ENCODE peak calls at places on chromosomes 4 and X, in six cellular contexts. F is aorta, B is body of pancreas, M is Karpas-422, G is ovary, Z is endodermal cell. P is an unnamed sample. For H3K9me3, the result is how much of the 10 kb centered on the place peaks cover.

GRCh38 chr4:184958839-184959238 is 59.5 kb upstream of the HELT start:
- DNase-seq in F (peak), B (no peak), M (no peak), G (no peak), Z (no peak), P (no peak)

GRCh38 chr4:14168919-14169318 is 541.4 kb upstream of the BOD1L1 start:
- DNase-seq in F (no peak), B (peak), M (no peak), G (no peak), Z (no peak), P (no peak)

GRCh38 chrX:85963736-85964135 is 83.6 kb downstream of the CHM start:
- DNase-seq in F (no peak), B (no peak), M (no peak), G (no peak), Z (peak), P (no peak)

GRCh38 chr4:121977251-121978168 is 25.6 kb upstream of the TRPC3 start:
- DNase-seq in F (no peak), B (no peak), M (peak), G (no peak), Z (no peak), P (no peak)

GRCh38 chr4:77761595-77761994 is 57.6 kb downstream of the CNOT6L start:
- DNase-seq in F (no peak), B (no peak), M (no peak), G (no peak), Z (no peak), P (no peak)

GRCh38 chr4:41934813-41935651 is at the start of gene TMEM33:
- DNase-seq in F (peak), B (peak), M (peak), G (peak), Z (peak), P (peak)

GRCh38 chrX:40169193-40170086 is 71.7 kb upstream of the BCOR start:
- DNase-seq in F (no peak), B (peak), M (peak), G (peak), Z (peak), P (peak)

GRCh38 chrX:65644621-65645287 is 22.7 kb upstream of the MSN start:
- DNase-seq in F (peak), B (peak), M (no peak), G (peak), Z (no peak), P (no peak)

GRCh38 chr4:28225005-28225404 is 1364.4 kb downstream of the STIM2 start:
- DNase-seq in F (no peak), B (no peak), M (peak), G (no peak), Z (peak), P (no peak)

GRCh38 chr4:55554453-55555030 is 7.8 kb upstream of the CLOCK start:
- DNase-seq in F (no peak), B (no peak), M (peak), G (no peak), Z (no peak), P (no peak)

GRCh38 chrX:15877380-15877779 is 22.8 kb upstream of the AP1S2 start:
- DNase-seq in F (no peak), B (no peak), M (no peak), G (no peak), Z (no peak), P (no peak)

GRCh38 chr4:26021417-26022345 is 107.7 kb downstream of the SMIM20 start:
- DNase-seq in F (no peak), B (no peak), M (no peak), G (no peak), Z (no peak), P (no peak)

GRCh38 chr4:179114615-179115014 is 1672.4 kb upstream of the AGA start:
- DNase-seq in F (no peak), B (no peak), M (no peak), G (no peak), Z (no peak), P (no peak)

GRCh38 chrX:10118530-10118929 is 38.2 kb upstream of the CLCN4 start:
- DNase-seq in F (no peak), B (no peak), M (no peak), G (no peak), Z (no peak), P (no peak)

GRCh38 chr4:179272282-179272681 is 1830.0 kb upstream of the AGA start:
- DNase-seq in F (no peak), B (no peak), M (no peak), G (no peak), Z (peak), P (no peak)

GRCh38 chr4:47312170-47312569 is 151.3 kb downstream of the COMMD8 start:
- DNase-seq in F (no peak), B (no peak), M (no peak), G (no peak), Z (no peak), P (no peak)

GRCh38 chr4:1765409-1766335 is 27.4 kb upstream of the FGFR3 start:
- DNase-seq in F (no peak), B (no peak), M (no peak), G (no peak), Z (peak), P (no peak)

GRCh38 chrX:129690435-129690834 is 35.7 kb upstream of the APLN start:
- DNase-seq in F (no peak), B (no peak), M (peak), G (no peak), Z (no peak), P (no peak)

GRCh38 chrX:110954428-110954827 is 141.6 kb upstream of the PAK3 start:
- DNase-seq in F (no peak), B (no peak), M (no peak), G (no peak), Z (no peak), P (no peak)

GRCh38 chrX:18889982-18890381 is 93.9 kb downstream of the PHKA2 start:
- DNase-seq in F (no peak), B (no peak), M (no peak), G (no peak), Z (no peak), P (no peak)

GRCh38 chrX:16307950-16308349 is 140.7 kb downstream of the MAGEB17 start:
- DNase-seq in F (no peak), B (no peak), M (no peak), G (no peak), Z (no peak), P (no peak)

GRCh38 chr4:98626350-98626749 is 32.1 kb downstream of the TSPAN5 start:
- DNase-seq in F (peak), B (no peak), M (no peak), G (peak), Z (peak), P (no peak)

GRCh38 chrX:96182366-96182765 is 502.3 kb upstream of the DIAPH2 start:
- DNase-seq in F (no peak), B (no peak), M (peak), G (no peak), Z (peak), P (no peak)

GRCh38 chr4:146582864-146583263 is 55.8 kb upstream of the POU4F2 start:
- DNase-seq in F (no peak), B (no peak), M (peak), G (no peak), Z (no peak), P (no peak)

GRCh38 chr4:37054670-37055069 is 189.9 kb upstream of the NWD2 start:
- DNase-seq in F (no peak), B (no peak), M (no peak), G (no peak), Z (peak), P (no peak)

GRCh38 chr4:27023366-27023765 is 162.7 kb downstream of the STIM2 start:
- DNase-seq in F (no peak), B (no peak), M (no peak), G (no peak), Z (no peak), P (no peak)

GRCh38 chrX:129737921-129738320 is 858 bp upstream of the XPNPEP2 start:
- DNase-seq in F (no peak), B (no peak), M (peak), G (no peak), Z (no peak), P (no peak)

GRCh38 chrX:119573840-119574393 is 446 bp upstream of the UBE2A start:
- DNase-seq in F (no peak), B (peak), M (peak), G (no peak), Z (peak), P (no peak)

GRCh38 chrX:154732421-154733071 is 18.3 kb downstream of the GAB3 start:
- DNase-seq in F (no peak), B (no peak), M (no peak), G (no peak), Z (no peak), P (no peak)

GRCh38 chrX:130118396-130118795 is 8.1 kb upstream of the ELF4 start:
- DNase-seq in F (no peak), B (no peak), M (peak), G (peak), Z (no peak), P (no peak)

GRCh38 chrX:40127052-40127451 is 29.3 kb upstream of the BCOR start:
- DNase-seq in F (no peak), B (no peak), M (peak), G (no peak), Z (no peak), P (no peak)

GRCh38 chr4:153233761-153234371 is 29.6 kb downstream of the TRIM2 start:
- DNase-seq in F (no peak), B (peak), M (no peak), G (peak), Z (no peak), P (no peak)

GRCh38 chrX:106168107-106168506 is at the start of gene PWWP3B:
- DNase-seq in F (no peak), B (peak), M (no peak), G (peak), Z (peak), P (no peak)

GRCh38 chr4:72084587-72085011 is 52.8 kb downstream of the NPFFR2 start:
- DNase-seq in F (no peak), B (no peak), M (no peak), G (no peak), Z (no peak), P (no peak)

GRCh38 chr4:76963136-76963477 is 13.6 kb downstream of the SEPTIN11 start:
- DNase-seq in F (no peak), B (no peak), M (no peak), G (no peak), Z (no peak), P (no peak)

GRCh38 chr4:24260133-24260532 is 324.2 kb downstream of the DHX15 start:
- DNase-seq in F (no peak), B (no peak), M (no peak), G (no peak), Z (no peak), P (no peak)

DNA sequence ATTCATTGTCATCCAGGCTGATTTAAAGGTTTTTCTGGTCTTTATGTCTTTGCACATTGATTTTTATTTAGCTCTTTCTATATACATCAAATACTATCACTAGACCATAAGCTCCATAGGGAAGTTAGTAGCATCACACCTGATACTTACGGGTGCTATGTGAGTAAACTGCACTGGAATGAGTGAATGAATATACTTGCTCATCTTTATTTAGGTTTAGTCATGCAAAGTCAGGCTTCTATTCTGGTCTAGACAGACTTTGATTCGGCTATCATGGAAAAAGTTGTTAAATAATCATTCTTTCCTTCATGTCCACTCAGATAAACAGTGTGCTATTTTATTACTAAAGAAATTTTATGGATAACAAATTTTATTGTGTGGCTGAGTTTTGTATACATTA is 457.8 kb upstream of the PCDH7 start:
- DNase-seq in F (no peak), B (no peak), M (no peak), G (no peak), Z (no peak), P (no peak)
- H3K9me3 ChIP-seq in F (under half), B (under half), M (under half), G (under half), Z (under half), P (under half)

DNA sequence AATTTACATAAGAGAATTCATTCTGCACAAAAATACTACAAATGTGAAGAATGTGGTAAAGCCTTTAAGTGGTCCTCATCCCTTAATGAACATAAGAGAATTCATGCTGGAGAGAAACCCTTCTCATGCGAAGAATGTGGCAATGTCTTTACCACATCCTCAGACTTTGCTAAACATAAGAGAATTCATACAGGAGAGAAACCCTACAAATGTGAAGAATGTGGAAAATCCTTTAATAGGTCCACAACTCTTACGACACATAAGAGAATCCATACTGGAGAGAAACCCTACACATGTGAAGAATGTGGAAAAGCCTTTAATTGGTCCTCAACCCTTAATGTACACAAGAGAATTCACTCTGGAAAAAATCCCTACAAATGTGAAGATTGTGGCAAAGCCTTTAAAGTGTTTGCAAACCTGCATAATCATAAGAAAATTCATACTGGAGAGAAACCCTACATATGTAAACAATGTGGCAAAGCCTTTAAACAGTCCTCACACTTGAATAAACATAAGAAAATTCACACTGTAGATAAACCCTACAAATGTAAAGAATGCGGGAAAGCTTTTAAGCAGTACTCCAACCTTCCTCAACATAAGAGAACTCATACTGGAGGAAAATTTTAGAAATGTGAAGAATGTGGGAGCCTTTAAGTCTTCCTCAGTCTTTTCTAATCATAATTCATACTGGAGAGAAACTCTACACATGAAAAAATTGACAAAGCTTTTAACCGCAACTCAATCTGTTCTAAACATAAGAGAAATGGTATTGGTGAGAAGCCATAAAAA is 37.4 kb downstream of the ZNF718 start:
- DNase-seq in F (no peak), B (no peak), M (no peak), G (no peak), Z (no peak), P (no peak)
- H3K9me3 ChIP-seq in F (under half), B (under half), M (half or more), G (under half), Z (half or more), P (under half)

DNA sequence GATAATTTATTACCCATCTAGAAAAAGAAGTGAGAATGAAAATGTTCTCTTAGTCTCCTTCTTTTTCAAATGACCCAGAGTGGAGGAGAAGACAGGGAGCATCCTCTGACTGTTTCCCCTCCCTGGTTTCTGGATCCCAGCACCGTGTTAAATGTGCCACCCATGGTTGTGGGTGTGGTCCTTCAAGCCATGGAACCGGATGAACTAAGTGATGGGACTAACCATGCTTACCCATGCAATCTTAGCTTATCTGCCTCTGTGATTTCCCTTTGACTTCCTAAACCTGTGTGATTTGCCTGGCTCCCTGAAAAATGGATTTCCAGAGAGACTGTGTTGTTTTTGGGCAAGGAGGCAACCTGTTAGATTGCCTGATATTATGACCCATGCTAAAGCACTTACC is 437.1 kb downstream of the MAGEB5 start:
- DNase-seq in F (no peak), B (no peak), M (no peak), G (no peak), Z (no peak), P (no peak)
- H3K9me3 ChIP-seq in F (under half), B (under half), M (under half), G (under half), Z (under half), P (under half)

DNA sequence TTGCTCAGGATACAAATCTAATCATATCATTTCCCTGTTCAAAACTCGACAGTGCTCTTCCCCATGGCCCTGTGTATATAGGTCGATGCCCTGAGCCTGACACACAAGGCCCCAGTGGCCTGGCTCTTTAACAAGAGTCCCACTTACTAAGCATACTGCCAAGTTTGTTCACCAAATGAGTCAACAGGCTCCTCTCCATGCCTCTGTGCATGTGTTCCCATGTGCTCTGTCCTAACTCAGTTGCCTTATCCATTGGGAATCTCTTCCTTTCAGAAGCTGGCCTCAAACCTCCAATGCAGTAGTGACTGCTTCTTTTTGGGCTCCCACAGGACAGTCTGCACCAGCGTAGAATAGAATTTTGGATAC is 18.9 kb upstream of the CXCR3 start:
- DNase-seq in F (no peak), B (no peak), M (no peak), G (no peak), Z (no peak), P (no peak)
- H3K9me3 ChIP-seq in F (under half), B (under half), M (under half), G (under half), Z (under half), P (under half)